ENCODE peak calls at places on chromosomes 7 and 10, in nine cellular contexts. P is NCI-H146, U is KG1, O is kidney, J is GM13976, V is GM12892, B is NCI-H187 treated with DMSO at 0.1 percent for 48 hours, E is NCI-H460, F is amniotic epithelial cell. H is an unnamed sample.

GRCh38 chr7:148978091-148978490 is 50.2 kb downstream of the PDIA4 start:
- DNase-seq in P (no peak), U (no peak), O (no peak), J (no peak), V (no peak), B (no peak), E (no peak), F (no peak), H (no peak)

GRCh38 chr10:106044511-106044910 is 1120.0 kb downstream of the SORCS1 start:
- DNase-seq in P (peak; percentile 73), U (no peak), O (no peak), J (no peak), V (no peak), B (no peak), E (no peak), F (no peak), H (no peak)

GRCh38 chr7:152395115-152395514 is 40.7 kb downstream of the KMT2C start:
- DNase-seq in P (no peak), U (no peak), O (no peak), J (no peak), V (no peak), B (no peak), E (no peak), F (peak; percentile 59), H (no peak)

GRCh38 chr7:17415955-17416354 is 117.5 kb downstream of the AHR start:
- DNase-seq in P (no peak), U (no peak), O (no peak), J (no peak), V (no peak), B (no peak), E (no peak), F (no peak), H (no peak)

GRCh38 chr10:104033401-104033930 is 52.2 kb downstream of the COL17A1 start:
- DNase-seq in P (no peak), U (no peak), O (no peak), J (peak; percentile 12), V (no peak), B (no peak), E (no peak), F (peak; percentile 32), H (no peak)

GRCh38 chr7:135855836-135856235 is 107.2 kb upstream of the FAM180A start:
- DNase-seq in P (no peak), U (no peak), O (no peak), J (no peak), V (no peak), B (no peak), E (no peak), F (peak; percentile 48), H (no peak)

GRCh38 chr7:55024776-55025175 is 6.0 kb downstream of the EGFR start:
- DNase-seq in P (no peak), U (no peak), O (no peak), J (no peak), V (no peak), B (no peak), E (no peak), F (peak; percentile 37), H (no peak)

GRCh38 chr10:3961082-3961481 is 176.1 kb upstream of the KLF6 start:
- DNase-seq in P (no peak), U (no peak), O (no peak), J (no peak), V (no peak), B (no peak), E (no peak), F (no peak), H (no peak)

GRCh38 chr10:125538947-125539649 is 143.9 kb downstream of the TEX36 start:
- DNase-seq in P (no peak), U (no peak), O (peak; percentile 74), J (no peak), V (no peak), B (peak; percentile 20), E (no peak), F (no peak), H (no peak)